ENCODE peak calls at places on chromosome 17, in five cellular contexts. One of them, this sample, is unnamed.

GRCh38 chr17:66777689-66778225 is 57.2 kb upstream of the CACNG5 start:
- DNase-seq in MM.1S: no peak
- DNase-seq in GM23248: peak; percentile 10
- DNase-seq in PC-3: no peak
- DNase-seq in GM23338: peak; percentile 93
- DNase-seq in this sample: peak; percentile 23

GRCh38 chr17:41559548-41559947 is 12.3 kb downstream of the KRT9 start:
- DNase-seq in MM.1S: no peak
- DNase-seq in GM23338: no peak
- DNase-seq in GM23248: peak; percentile 44
- DNase-seq in PC-3: no peak
- DNase-seq in this sample: no peak

GRCh38 chr17:8401107-8401506 is 3.5 kb upstream of the RNF222 start:
- DNase-seq in PC-3: no peak
- DNase-seq in GM23248: no peak
- DNase-seq in GM23338: no peak
- DNase-seq in MM.1S: no peak
- DNase-seq in this sample: no peak

GRCh38 chr17:19371259-19372003 is 6.9 kb upstream of the MAPK7 start:
- DNase-seq in MM.1S: no peak
- DNase-seq in GM23338: no peak
- DNase-seq in GM23248: no peak
- DNase-seq in PC-3: no peak
- DNase-seq in this sample: no peak

GRCh38 chr17:50396261-50397110 is 837 bp downstream of the LRRC59 start:
- DNase-seq in PC-3: peak; percentile 64
- DNase-seq in MM.1S: peak; percentile 19
- DNase-seq in GM23338: peak; percentile 19
- DNase-seq in GM23248: peak; percentile 90
- DNase-seq in this sample: peak; percentile 67

GRCh38 chr17:49760296-49760695 is 3.6 kb downstream of the FAM117A start:
- DNase-seq in GM23338: no peak
- DNase-seq in PC-3: no peak
- DNase-seq in GM23248: no peak
- DNase-seq in MM.1S: no peak
- DNase-seq in this sample: no peak

GRCh38 chr17:38582069-38582468 is 23.7 kb downstream of the SRCIN1 start:
- DNase-seq in MM.1S: no peak
- DNase-seq in PC-3: no peak
- DNase-seq in GM23338: no peak
- DNase-seq in GM23248: no peak
- DNase-seq in this sample: no peak

GRCh38 chr17:36602030-36602737 is 801 bp downstream of the MRM1 start:
- DNase-seq in MM.1S: no peak
- DNase-seq in GM23248: peak; percentile 54
- DNase-seq in PC-3: peak; percentile 3
- DNase-seq in GM23338: peak; percentile 46
- DNase-seq in this sample: peak; percentile 40

GRCh38 chr17:4560837-4561241 is 462 bp upstream of the GGT6 start:
- DNase-seq in PC-3: no peak
- DNase-seq in GM23338: peak; percentile 69
- DNase-seq in MM.1S: no peak
- DNase-seq in GM23248: no peak
- DNase-seq in this sample: no peak

GRCh38 chr17:80446645-80447405 is 29.6 kb downstream of the NPTX1 start:
- DNase-seq in MM.1S: no peak
- DNase-seq in PC-3: peak; percentile 28
- DNase-seq in GM23338: no peak
- DNase-seq in GM23248: peak; percentile 78
- DNase-seq in this sample: no peak

GRCh38 chr17:56478836-56479447 is 114.6 kb upstream of the NOG start:
- DNase-seq in GM23338: peak; percentile 75
- DNase-seq in MM.1S: peak; percentile 42
- DNase-seq in PC-3: peak; percentile 66
- DNase-seq in GM23248: peak; percentile 35
- DNase-seq in this sample: peak; percentile 38

GRCh38 chr17:51056813-51057510 is 63.7 kb downstream of the SPAG9 start:
- DNase-seq in PC-3: peak; percentile 84
- DNase-seq in GM23248: peak; percentile 92
- DNase-seq in GM23338: peak; percentile 80
- DNase-seq in MM.1S: peak; percentile 62
- DNase-seq in this sample: peak; percentile 72

GRCh38 chr17:39178516-39178915 is 12.6 kb upstream of the ARL5C start:
- DNase-seq in MM.1S: no peak
- DNase-seq in GM23248: peak; percentile 70
- DNase-seq in GM23338: no peak
- DNase-seq in PC-3: peak; percentile 54
- DNase-seq in this sample: no peak

GRCh38 chr17:8726951-8727555 is 17.6 kb downstream of the CCDC42 start:
- DNase-seq in MM.1S: no peak
- DNase-seq in GM23248: no peak
- DNase-seq in PC-3: no peak
- DNase-seq in GM23338: no peak
- DNase-seq in this sample: peak; percentile 64

GRCh38 chr17:41863074-41863843 is 2.0 kb downstream of the KLHL11 start:
- DNase-seq in PC-3: no peak
- DNase-seq in MM.1S: no peak
- DNase-seq in GM23248: no peak
- DNase-seq in GM23338: peak; percentile 25
- DNase-seq in this sample: no peak

GRCh38 chr17:80886641-80887573 is 104.7 kb upstream of the CHMP6 start:
- DNase-seq in MM.1S: no peak
- DNase-seq in GM23338: no peak
- DNase-seq in PC-3: no peak
- DNase-seq in GM23248: no peak
- DNase-seq in this sample: no peak

GRCh38 chr17:38885728-38886642 is 16.1 kb downstream of the LASP1 start:
- DNase-seq in PC-3: no peak
- DNase-seq in GM23338: peak; percentile 78
- DNase-seq in MM.1S: no peak
- DNase-seq in GM23248: peak; percentile 52
- DNase-seq in this sample: peak; percentile 67

DNA sequence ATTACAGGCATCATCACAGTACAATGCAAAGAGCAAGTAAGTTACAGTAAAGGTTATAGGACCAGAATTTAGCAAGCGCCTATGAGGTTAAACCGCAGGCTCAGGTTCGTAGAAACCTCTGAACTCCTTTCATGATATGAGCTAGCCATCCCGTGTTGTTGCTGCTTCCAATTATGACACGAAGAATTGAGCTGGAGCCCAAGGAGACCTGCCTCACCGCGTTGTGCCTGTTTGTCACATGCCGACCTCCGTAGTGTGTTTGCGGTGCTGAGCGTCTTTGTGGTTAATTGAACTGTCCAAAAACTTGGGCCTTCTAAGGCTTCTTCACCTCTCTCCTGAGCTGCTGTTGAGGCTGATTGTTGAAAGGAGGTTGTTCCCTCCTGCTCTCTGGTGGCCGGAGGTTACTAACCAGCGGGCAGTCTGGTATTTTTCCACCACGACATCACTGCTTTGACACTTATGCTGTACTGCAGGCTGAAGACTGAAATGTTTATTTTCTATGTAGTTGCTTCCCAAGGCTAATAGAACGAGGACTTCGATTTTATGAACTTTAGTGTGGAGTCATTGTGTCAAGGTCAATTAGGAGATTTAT is 67.5 kb downstream of the SEC14L1 start:
- DNase-seq in MM.1S: peak; percentile 62
- DNase-seq in GM23338: peak; percentile 22
- DNase-seq in PC-3: no peak
- DNase-seq in GM23248: peak; percentile 82
- DNase-seq in this sample: peak; percentile 74
- H3K4me1 ChIP-seq in MM.1S: peaks cover 83% of the 10 kb centered on the region
- H3K4me1 ChIP-seq in GM23338: no peaks in the 10 kb centered on the region
- H3K4me1 ChIP-seq in PC-3: no peaks in the 10 kb centered on the region
- H3K4me1 ChIP-seq in GM23248: peaks cover 15% of the 10 kb centered on the region
- H3K4me1 ChIP-seq in this sample: peaks cover 25% of the 10 kb centered on the region

GRCh38 chr17:29616300-29617048 is 6.2 kb downstream of the CORO6 start:
- DNase-seq in GM23248: no peak
- DNase-seq in GM23338: peak; percentile 36
- DNase-seq in MM.1S: no peak
- DNase-seq in PC-3: no peak
- DNase-seq in this sample: no peak

GRCh38 chr17:29617125-29617480 is 5.6 kb downstream of the CORO6 start:
- DNase-seq in GM23248: peak; percentile 51
- DNase-seq in PC-3: peak; percentile 81
- DNase-seq in GM23338: peak; percentile 95
- DNase-seq in MM.1S: peak; percentile 94
- DNase-seq in this sample: peak; percentile 68

GRCh38 chr17:29619251-29619650 is 3.5 kb downstream of the CORO6 start:
- DNase-seq in MM.1S: peak; percentile 31
- DNase-seq in GM23338: peak; percentile 66
- DNase-seq in PC-3: no peak
- DNase-seq in GM23248: peak; percentile 52
- DNase-seq in this sample: no peak

GRCh38 chr17:29618272-29619065 is 4.2 kb downstream of the CORO6 start:
- DNase-seq in MM.1S: no peak
- DNase-seq in GM23248: no peak
- DNase-seq in PC-3: no peak
- DNase-seq in GM23338: peak; percentile 72
- DNase-seq in this sample: no peak

DNA sequence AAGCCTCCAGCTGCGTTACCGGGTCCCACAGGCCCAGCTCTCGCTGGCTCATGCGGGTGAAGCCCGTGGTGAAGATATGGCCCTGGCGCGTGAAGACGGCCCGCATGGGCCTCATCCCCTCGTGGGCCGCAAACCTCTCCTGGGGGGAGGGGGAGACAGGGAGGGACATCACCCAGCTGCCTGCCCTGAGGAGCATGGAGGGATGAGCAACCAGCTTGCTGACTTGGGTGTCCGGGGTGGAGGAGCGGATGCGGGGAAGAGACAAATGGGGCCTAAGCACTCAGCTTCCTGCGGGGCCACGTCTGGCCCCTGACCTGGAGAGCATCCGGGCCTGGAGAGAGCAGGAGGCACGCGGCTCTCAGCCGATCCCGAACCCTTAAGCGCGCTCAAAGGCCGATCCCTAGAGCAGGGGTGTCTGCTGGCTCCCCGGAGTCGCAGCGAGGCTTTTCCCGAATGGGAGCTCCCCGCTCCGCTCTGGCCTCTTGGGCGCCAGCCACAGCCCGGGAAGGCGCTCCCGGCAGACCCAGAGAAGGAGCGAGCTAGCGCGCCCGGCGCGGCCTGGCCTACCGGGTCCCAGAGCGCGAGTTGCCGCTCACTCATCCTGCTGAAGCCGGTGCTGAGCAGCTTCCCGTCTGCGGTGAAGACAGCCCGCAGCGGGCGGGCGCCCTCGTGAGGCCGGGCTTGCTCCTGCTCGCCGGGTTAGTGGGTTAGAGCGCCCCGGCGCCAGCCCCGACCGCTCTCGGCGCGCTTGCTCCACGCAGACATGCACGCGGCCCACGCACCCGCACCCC is 5.0 kb downstream of the CORO6 start:
- DNase-seq in GM23338: peak; percentile 86
- DNase-seq in MM.1S: peak; percentile 90
- DNase-seq in GM23248: peak; percentile 50
- DNase-seq in PC-3: peak; percentile 74
- DNase-seq in this sample: peak; percentile 83
- TF ChIP-seq EZH2 in GM23338: no peak
- TF ChIP-seq EZH2 in MM.1S: no peak
- TF ChIP-seq EZH2 in GM23248: no peak
- TF ChIP-seq EZH2 in PC-3: no peak
- TF ChIP-seq EZH2 in this sample: peak; percentile 58

GRCh38 chr17:82408288-82408937 is 9.7 kb upstream of the HEXD start:
- DNase-seq in GM23248: no peak
- DNase-seq in MM.1S: no peak
- DNase-seq in GM23338: no peak
- DNase-seq in PC-3: no peak
- DNase-seq in this sample: no peak

GRCh38 chr17:82406131-82406671 is 11.9 kb upstream of the HEXD start:
- DNase-seq in GM23338: no peak
- DNase-seq in GM23248: no peak
- DNase-seq in MM.1S: no peak
- DNase-seq in PC-3: no peak
- DNase-seq in this sample: no peak

GRCh38 chr17:82405051-82405450 is 13.1 kb upstream of the HEXD start:
- DNase-seq in MM.1S: no peak
- DNase-seq in GM23338: no peak
- DNase-seq in PC-3: no peak
- DNase-seq in GM23248: no peak
- DNase-seq in this sample: no peak

GRCh38 chr17:82408938-82409318 is 9.2 kb upstream of the HEXD start:
- DNase-seq in MM.1S: no peak
- DNase-seq in GM23248: no peak
- DNase-seq in GM23338: no peak
- DNase-seq in PC-3: no peak
- DNase-seq in this sample: no peak

GRCh38 chr17:82407255-82407654 is 10.9 kb upstream of the HEXD start:
- DNase-seq in PC-3: peak; percentile 6
- DNase-seq in MM.1S: no peak
- DNase-seq in GM23248: no peak
- DNase-seq in GM23338: no peak
- DNase-seq in this sample: no peak
- H3K9me2 ChIP-seq in PC-3: no peaks in the 10 kb centered on the region
- H3K9me2 ChIP-seq in MM.1S: no peaks in the 10 kb centered on the region
- H3K9me2 ChIP-seq in GM23248: no peaks in the 10 kb centered on the region
- H3K9me2 ChIP-seq in GM23338: no peaks in the 10 kb centered on the region
- H3K9me2 ChIP-seq in this sample: no peaks in the 10 kb centered on the region

GRCh38 chr17:57918017-57918895 is 37.0 kb downstream of the CUEDC1 start:
- DNase-seq in GM23338: no peak
- DNase-seq in PC-3: peak; percentile 95
- DNase-seq in MM.1S: no peak
- DNase-seq in GM23248: peak; percentile 46
- DNase-seq in this sample: no peak

GRCh38 chr17:57915980-57916757 is 39.0 kb downstream of the CUEDC1 start:
- DNase-seq in GM23338: peak; percentile 83
- DNase-seq in PC-3: no peak
- DNase-seq in GM23248: no peak
- DNase-seq in MM.1S: no peak
- DNase-seq in this sample: no peak

GRCh38 chr17:57915532-57915931 is 39.7 kb downstream of the CUEDC1 start:
- DNase-seq in MM.1S: no peak
- DNase-seq in PC-3: no peak
- DNase-seq in GM23338: no peak
- DNase-seq in GM23248: no peak
- DNase-seq in this sample: no peak

GRCh38 chr17:57914274-57915147 is 40.7 kb downstream of the CUEDC1 start:
- DNase-seq in PC-3: no peak
- DNase-seq in MM.1S: no peak
- DNase-seq in GM23338: no peak
- DNase-seq in GM23248: no peak
- DNase-seq in this sample: no peak

GRCh38 chr17:57916925-57917858 is 38.0 kb downstream of the CUEDC1 start:
- DNase-seq in MM.1S: peak; percentile 53
- DNase-seq in GM23338: no peak
- DNase-seq in PC-3: peak; percentile 39
- DNase-seq in GM23248: no peak
- DNase-seq in this sample: no peak
- H3K4me1 ChIP-seq in MM.1S: no peaks in the 10 kb centered on the region
- H3K4me1 ChIP-seq in GM23338: peaks cover 28% of the 10 kb centered on the region
- H3K4me1 ChIP-seq in PC-3: peaks cover 52% of the 10 kb centered on the region
- H3K4me1 ChIP-seq in GM23248: peaks cover 27% of the 10 kb centered on the region
- H3K4me1 ChIP-seq in this sample: peaks cover 45% of the 10 kb centered on the region

This sample was measured in hepatocyte.